ENCODE peak calls at places on chromosome 6, in six cellular contexts. A is IMR-90, P is H9, R is H1, J is neuronal stem cell, E is mesenchymal stem cell. F is an unnamed sample.
A peak's percentile ranks its signal among the peaks of the same experiment; 100 is the strongest.

GRCh38 chr6:25138024-25138696 is 141.0 kb upstream of the CARMIL1 start:
- DNase-seq in A (peak; percentile 62), P (no peak), R (no peak), J (no peak), E (peak; percentile 72), F (peak; percentile 27)

GRCh38 chr6:64280569-64280968 is 645.0 kb downstream of the PHF3 start:
- DNase-seq in A (peak; percentile 65), P (no peak), R (no peak), J (peak; percentile 29), E (peak; percentile 61), F (no peak)

GRCh38 chr6:114435985-114436384 is 93.2 kb upstream of the HS3ST5 start:
- DNase-seq in A (no peak), P (no peak), R (no peak), J (no peak), E (no peak), F (no peak)

GRCh38 chr6:14354919-14355572 is 237.5 kb downstream of the CD83 start:
- DNase-seq in A (peak; percentile 88), P (no peak), R (no peak), J (no peak), E (peak; percentile 65), F (peak; percentile 1)

GRCh38 chr6:123587838-123588545 is 48.8 kb downstream of the TRDN start:
- DNase-seq in A (no peak), P (peak; percentile 27), R (no peak), J (no peak), E (no peak), F (peak; percentile 83)

GRCh38 chr6:35300848-35301247 is 3.2 kb downstream of the DEF6 start:
- DNase-seq in A (no peak), P (no peak), R (no peak), J (no peak), E (no peak), F (no peak)

GRCh38 chr6:145506554-145506953 is 228.8 kb downstream of the EPM2A start:
- DNase-seq in A (no peak), P (no peak), R (no peak), J (no peak), E (no peak), F (no peak)

GRCh38 chr6:3396503-3397180 is 60.2 kb downstream of the SLC22A23 start:
- DNase-seq in A (no peak), P (no peak), R (no peak), J (no peak), E (no peak), F (no peak)

GRCh38 chr6:26284537-26285142 is 80.4 kb upstream of the BTN3A2 start:
- DNase-seq in A (peak; percentile 74), P (peak; percentile 56), R (no peak), J (no peak), E (peak; percentile 74), F (peak; percentile 32)

GRCh38 chr6:1678966-1679690 is 69.4 kb downstream of the FOXC1 start:
- DNase-seq in A (no peak), P (no peak), R (no peak), J (no peak), E (no peak), F (no peak)

GRCh38 chr6:81814365-81815109 is 62.1 kb upstream of the TENT5A start:
- DNase-seq in A (peak; percentile 9), P (no peak), R (no peak), J (no peak), E (peak; percentile 17), F (no peak)

GRCh38 chr6:159533568-159533967 is 159.5 kb downstream of the SOD2 start:
- DNase-seq in A (peak; percentile 3), P (no peak), R (no peak), J (no peak), E (no peak), F (no peak)

GRCh38 chr6:3324262-3324942 is 65.7 kb downstream of the PSMG4 start:
- DNase-seq in A (peak; percentile 97), P (no peak), R (no peak), J (no peak), E (peak; percentile 75), F (peak; percentile 14)

GRCh38 chr6:19896580-19897010 is 59.4 kb downstream of the ID4 start:
- DNase-seq in A (no peak), P (no peak), R (no peak), J (no peak), E (no peak), F (no peak)

GRCh38 chr6:5279891-5280338 is 18.6 kb downstream of the FARS2 start:
- DNase-seq in A (peak; percentile 11), P (no peak), R (no peak), J (no peak), E (no peak), F (no peak)

GRCh38 chr6:111027219-111027618 is 45.4 kb downstream of the RPF2 start:
- DNase-seq in A (no peak), P (no peak), R (no peak), J (no peak), E (no peak), F (no peak)

GRCh38 chr6:105851586-105851985 is 234.6 kb upstream of the PRDM1 start:
- DNase-seq in A (no peak), P (no peak), R (no peak), J (no peak), E (no peak), F (no peak)

GRCh38 chr6:42190784-42191183 is 4.0 kb downstream of the GUCA1B start:
- DNase-seq in A (peak; percentile 92), P (no peak), R (no peak), J (no peak), E (peak; percentile 98), F (no peak)

GRCh38 chr6:26457407-26457795 is 354 bp upstream of the BTN2A1 start:
- DNase-seq in A (no peak), P (peak; percentile 58), R (no peak), J (no peak), E (no peak), F (no peak)

GRCh38 chr6:89952696-89953095 is 58.4 kb downstream of the GJA10 start:
- DNase-seq in A (peak; percentile 75), P (no peak), R (no peak), J (no peak), E (peak; percentile 21), F (no peak)

GRCh38 chr6:44298055-44298803 is 14.9 kb downstream of the AARS2 start:
- DNase-seq in A (no peak), P (peak; percentile 54), R (no peak), J (no peak), E (no peak), F (no peak)

DNA sequence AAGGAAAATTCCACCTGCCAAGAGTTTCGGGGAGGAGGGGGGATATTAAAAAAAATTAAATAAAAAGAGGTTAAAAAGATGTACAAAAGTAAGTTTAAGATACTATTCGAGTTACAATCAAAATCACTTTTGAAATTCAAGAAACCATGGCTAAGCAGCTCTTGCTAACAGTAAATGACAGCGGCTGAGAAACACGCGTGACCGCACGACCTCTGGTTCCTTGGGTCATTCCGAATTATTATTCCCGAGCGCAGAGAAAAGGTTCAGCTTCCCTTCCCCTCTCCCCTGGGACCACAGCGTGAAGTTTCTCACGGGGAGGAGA is 566 bp downstream of the TMEM242 start:
- DNase-seq in A (no peak), P (no peak), R (no peak), J (no peak), E (no peak), F (no peak)
- H3K14ac ChIP-seq in A (peak overlapping the region; percentile 70), P (no peak overlapping the region), R (no peak overlapping the region), J (no peak overlapping the region), E (no peak overlapping the region), F (peak overlapping the region; percentile 72)

GRCh38 chr6:157034433-157035230 is 257.5 kb downstream of the ARID1B start:
- DNase-seq in A (peak; percentile 72), P (no peak), R (no peak), J (no peak), E (peak; percentile 61), F (peak; percentile 74)
- H4K91ac ChIP-seq in A (no peak overlapping the region), P (no peak overlapping the region), R (no peak overlapping the region), J (no peak overlapping the region), E (no peak overlapping the region), F (no peak overlapping the region)

GRCh38 chr6:85593438-85594196 is at the start of gene SNX14:
- DNase-seq in A (peak; percentile 94), P (peak; percentile 82), R (peak; percentile 50), J (peak; percentile 77), E (peak; percentile 97), F (peak; percentile 96)
- H3K23ac ChIP-seq in A (peak within 1 kb of the TSS; percentile 95), P (no peak within 1 kb of the TSS), R (no peak within 1 kb of the TSS), J (peak within 1 kb of the TSS; percentile 99), E (peak within 1 kb of the TSS; percentile 89), F (no peak within 1 kb of the TSS)

DNA sequence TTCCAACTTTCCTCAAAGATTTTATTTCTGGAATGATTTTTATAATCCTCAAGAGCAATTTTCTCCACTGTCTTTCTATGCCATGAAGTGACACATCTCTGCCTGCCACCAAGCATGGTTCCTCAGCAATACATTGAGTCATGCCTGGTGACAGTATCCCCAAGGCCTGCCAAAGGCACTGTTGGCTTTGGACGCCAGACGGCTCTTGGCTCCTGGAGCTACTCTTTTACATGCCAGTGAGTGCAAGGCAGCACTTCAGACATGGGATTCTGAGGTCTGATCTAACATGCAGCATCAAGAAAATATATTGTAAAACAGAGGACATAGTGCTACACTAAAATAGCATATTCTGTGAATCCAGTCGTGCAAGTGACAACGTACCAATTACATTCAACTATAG is 20.1 kb upstream of the PLEKHG1 start:
- DNase-seq in A (no peak), P (no peak), R (no peak), J (no peak), E (no peak), F (no peak)
- H3K14ac ChIP-seq in A (no peak overlapping the region), P (no peak overlapping the region), R (no peak overlapping the region), J (no peak overlapping the region), E (no peak overlapping the region), F (no peak overlapping the region)

DNA sequence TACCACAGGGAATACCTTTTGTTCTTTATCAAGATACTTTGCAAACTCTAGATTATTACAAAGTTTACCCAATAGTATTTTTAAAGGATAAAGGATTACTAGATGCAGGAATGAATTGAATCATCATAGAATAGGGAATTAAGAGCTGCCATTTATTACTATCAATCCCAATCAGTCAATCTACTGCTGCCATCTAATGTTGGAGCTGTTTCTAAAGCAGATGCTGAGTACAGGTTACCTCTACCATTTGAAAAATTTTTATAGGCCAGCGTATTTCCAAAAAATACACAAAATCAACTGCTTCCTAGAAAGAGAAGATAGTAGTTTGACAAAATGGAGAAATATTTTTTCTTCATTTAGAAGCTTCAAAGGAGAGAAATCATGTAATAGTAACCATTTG is 520.4 kb downstream of the ADGRB3 start:
- DNase-seq in A (no peak), P (no peak), R (no peak), J (no peak), E (no peak), F (no peak)
- H4K91ac ChIP-seq in A (no peak overlapping the region), P (no peak overlapping the region), R (no peak overlapping the region), J (no peak overlapping the region), E (no peak overlapping the region), F (no peak overlapping the region)

GRCh38 chr6:97147421-97147820 is 135.6 kb downstream of the MMS22L start:
- DNase-seq in A (no peak), P (no peak), R (no peak), J (no peak), E (no peak), F (no peak)

GRCh38 chr6:97136644-97137358 is 146.2 kb downstream of the MMS22L start:
- DNase-seq in A (no peak), P (no peak), R (no peak), J (no peak), E (no peak), F (no peak)

GRCh38 chr6:97138581-97138980 is 144.4 kb downstream of the MMS22L start:
- DNase-seq in A (no peak), P (no peak), R (no peak), J (no peak), E (no peak), F (no peak)

DNA sequence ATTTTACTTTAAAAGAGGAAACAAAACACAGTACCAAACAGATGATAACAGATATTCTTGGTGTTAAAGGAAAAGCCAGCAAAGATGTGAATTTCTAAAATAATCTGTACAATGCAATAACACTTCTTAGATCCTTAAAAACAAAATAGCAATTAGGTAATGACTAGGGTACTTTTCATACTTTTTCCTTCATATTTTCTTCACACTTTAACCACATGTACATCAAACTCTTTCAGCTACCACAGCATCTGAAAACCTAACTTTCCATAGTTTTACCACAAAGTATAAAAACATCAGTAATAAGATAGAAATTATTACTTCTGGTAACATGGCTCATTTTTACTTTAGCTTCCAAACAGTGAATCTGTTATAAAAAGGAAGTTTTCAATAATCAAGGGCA is 141.3 kb downstream of the MMS22L start:
- DNase-seq in A (no peak), P (no peak), R (no peak), J (no peak), E (no peak), F (no peak)
- H3K23ac ChIP-seq in A (no peak overlapping the region), P (no peak overlapping the region), R (no peak overlapping the region), J (no peak overlapping the region), E (no peak overlapping the region), F (no peak overlapping the region)

F was measured in trophoblast cell.